ENCODE peak calls at places on chromosomes 3 and 15, in four cellular contexts. W, R, Z and F are unnamed samples.
A peak's percentile ranks its signal among the peaks of the same experiment; 100 is the strongest.

GRCh38 chr15:42576776-42577175 is 1.4 kb downstream of the STARD9 start:
- DNase-seq in R (no peak), Z (no peak), W (no peak), F (no peak)

GRCh38 chr3:111229301-111229700 is 157.7 kb downstream of the NECTIN3 start:
- DNase-seq in W (no peak), Z (no peak), R (no peak), F (no peak)

GRCh38 chr15:100242989-100243388 is 98.8 kb downstream of the ADAMTS17 start:
- DNase-seq in W (no peak), Z (no peak), R (no peak), F (no peak)

GRCh38 chr15:44298878-44299277 is 10.4 kb downstream of the GOLM2 start:
- DNase-seq in Z (peak; percentile 26), R (no peak), W (no peak), F (no peak)

GRCh38 chr15:94387854-94388441 is 156.6 kb downstream of the MCTP2 start:
- DNase-seq in Z (no peak), R (no peak), W (no peak), F (no peak)

GRCh38 chr15:51077565-51078153 is 17.0 kb downstream of the TNFAIP8L3 start:
- DNase-seq in W (peak; percentile 79), Z (peak; percentile 76), R (no peak), F (peak; percentile 9)

GRCh38 chr15:61169275-61169903 is 59.7 kb downstream of the RORA start:
- DNase-seq in W (no peak), Z (no peak), R (no peak), F (no peak)

GRCh38 chr3:110886514-110886913 is 185.1 kb upstream of the NECTIN3 start:
- DNase-seq in R (no peak), W (no peak), Z (no peak), F (no peak)

GRCh38 chr15:48501208-48501607 is 144.3 kb downstream of the FBN1 start:
- DNase-seq in W (no peak), R (no peak), Z (no peak), F (no peak)

GRCh38 chr15:92608866-92609700 is 46.5 kb downstream of the FAM174B start:
- DNase-seq in W (no peak), R (no peak), Z (no peak), F (no peak)

GRCh38 chr3:57694146-57694545 is 1.3 kb upstream of the DENND6A start:
- DNase-seq in Z (no peak), W (no peak), R (no peak), F (no peak)
- H3K4me3 ChIP-seq in Z (no peak overlapping the region), W (no peak overlapping the region), R (no peak overlapping the region), F (no peak overlapping the region)

GRCh38 chr3:12343091-12343494 is 54.2 kb downstream of the PPARG start:
- DNase-seq in Z (no peak), W (no peak), R (peak; percentile 19), F (no peak)

GRCh38 chr3:12342151-12342550 is 53.3 kb downstream of the PPARG start:
- DNase-seq in R (no peak), W (no peak), Z (no peak), F (no peak)

GRCh38 chr3:12347301-12347700 is 58.4 kb downstream of the PPARG start:
- DNase-seq in R (no peak), Z (no peak), W (no peak), F (no peak)

GRCh38 chr3:12345141-12345561 is 56.3 kb downstream of the PPARG start:
- DNase-seq in R (peak; percentile 62), Z (no peak), W (no peak), F (peak; percentile 50)

GRCh38 chr3:12345584-12346494 is 57.0 kb downstream of the PPARG start:
- DNase-seq in Z (no peak), R (no peak), W (no peak), F (no peak)
- H3K36me3 ChIP-seq in Z (no peaks in the 10 kb centered on the region), R (no peaks in the 10 kb centered on the region), W (no peaks in the 10 kb centered on the region), F (no peaks in the 10 kb centered on the region)

GRCh38 chr3:12681586-12682371 is 17.9 kb upstream of the RAF1 start:
- DNase-seq in W (peak; percentile 17), R (peak; percentile 78), Z (no peak), F (peak; percentile 43)
- TF ChIP-seq CTCF in W (no peak), R (no peak), Z (no peak), F (no peak)

DNA sequence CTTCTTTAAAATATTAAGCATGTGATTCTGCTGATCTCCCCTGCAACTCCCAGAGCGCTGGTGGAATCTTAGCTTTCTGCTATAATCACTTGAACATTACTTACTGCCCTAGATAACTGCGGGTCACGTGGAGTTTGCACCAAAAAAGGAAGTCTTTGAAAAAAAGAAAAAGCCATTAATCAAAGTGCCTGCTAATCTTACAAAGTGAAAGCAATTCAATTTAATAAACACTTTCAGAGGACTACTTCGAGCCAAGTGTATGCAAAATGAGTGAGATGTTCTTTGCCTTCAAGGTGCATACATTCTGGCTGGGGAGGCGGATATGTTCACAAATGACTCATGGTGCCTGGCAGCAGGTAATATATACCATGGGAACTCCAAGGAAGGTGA is 109.9 kb upstream of the GAP43 start:
- DNase-seq in Z (no peak), W (no peak), R (no peak), F (no peak)
- H3K4me3 ChIP-seq in Z (no peak overlapping the region), W (peak overlapping the region; percentile 54), R (peak overlapping the region; percentile 43), F (peak overlapping the region; percentile 61)

GRCh38 chr3:123935830-123936229 is 25.2 kb downstream of the CCDC14 start:
- DNase-seq in Z (no peak), R (no peak), W (no peak), F (no peak)
- H3K36me3 ChIP-seq in Z (peaks cover 53% of the 10 kb centered on the region), R (peaks cover 9% of the 10 kb centered on the region), W (peaks cover 26% of the 10 kb centered on the region), F (peaks cover 4% of the 10 kb centered on the region)

GRCh38 chr3:124771083-124771445 is 40.8 kb downstream of the UMPS start:
- DNase-seq in Z (no peak), R (no peak), W (no peak), F (no peak)
- TF ChIP-seq CTCF in Z (no peak), R (no peak), W (no peak), F (no peak)

DNA sequence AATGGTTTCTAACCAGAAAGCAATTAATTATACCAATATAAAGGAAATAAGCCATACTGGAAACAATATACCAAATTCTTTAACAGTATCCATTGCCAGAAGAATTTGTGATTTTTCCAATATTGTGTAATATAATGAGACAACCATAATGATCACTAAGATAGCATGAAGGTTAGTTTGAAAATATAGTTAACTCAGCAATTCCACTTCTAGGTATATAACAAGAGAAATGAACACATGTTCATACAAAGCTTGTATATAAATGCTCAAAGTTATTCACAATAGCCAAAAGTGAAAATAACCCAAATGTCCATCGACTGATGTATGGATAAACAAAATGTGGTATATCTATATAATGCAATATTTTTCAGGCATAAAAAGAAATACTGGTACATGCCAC is 369.1 kb downstream of the TBC1D5 start:
- DNase-seq in Z (no peak), W (no peak), R (no peak), F (no peak)
- H3K4me3 ChIP-seq in Z (no peak overlapping the region), W (no peak overlapping the region), R (no peak overlapping the region), F (no peak overlapping the region)

GRCh38 chr3:52361454-52361853 is 45.3 kb downstream of the DNAH1 start:
- DNase-seq in W (no peak), Z (no peak), R (no peak), F (no peak)
- H3K36me3 ChIP-seq in W (peaks cover 91% of the 10 kb centered on the region), Z (no peaks in the 10 kb centered on the region), R (peaks cover 11% of the 10 kb centered on the region), F (no peaks in the 10 kb centered on the region)

GRCh38 chr3:67292356-67293225 is 294.5 kb downstream of the KBTBD8 start:
- DNase-seq in W (peak; percentile 51), R (no peak), Z (no peak), F (no peak)

GRCh38 chr3:67291287-67292252 is 293.5 kb downstream of the KBTBD8 start:
- DNase-seq in R (no peak), W (no peak), Z (no peak), F (no peak)

GRCh38 chr3:67297715-67298475 is 299.8 kb downstream of the KBTBD8 start:
- DNase-seq in Z (no peak), R (no peak), W (no peak), F (no peak)

GRCh38 chr3:67296039-67296892 is 298.2 kb downstream of the KBTBD8 start:
- DNase-seq in R (no peak), W (no peak), Z (no peak), F (no peak)

DNA sequence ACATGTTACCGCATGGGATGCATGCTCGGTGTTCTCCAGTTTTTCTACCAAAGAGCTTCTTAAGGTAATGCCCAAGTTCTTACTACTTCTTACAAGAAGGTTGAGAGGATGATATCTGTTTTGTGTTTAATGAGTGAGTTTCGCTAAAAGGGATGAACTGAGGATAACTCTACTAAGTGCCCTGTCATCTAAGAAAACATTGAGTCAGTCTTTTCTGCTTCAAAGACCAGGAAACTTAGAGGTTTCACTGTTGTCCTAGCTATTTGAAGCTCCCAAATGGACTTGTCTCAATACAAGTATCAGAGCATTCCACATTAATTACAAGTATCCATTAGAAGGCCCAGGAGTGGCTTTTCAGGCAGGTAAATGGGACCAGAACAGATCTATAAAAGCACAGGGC is 296.2 kb downstream of the KBTBD8 start:
- DNase-seq in W (no peak), Z (no peak), R (no peak), F (no peak)
- TF ChIP-seq CTCF in W (no peak), Z (no peak), R (no peak), F (no peak)